ENCODE peak calls at places on chromosomes 11 and 22, in five cellular contexts. L, M, F, P and B are unnamed samples.

GRCh38 chr11:120270386-120270785 is 30.4 kb downstream of the POU2F3 start:
- DNase-seq in L (no peak), M (no peak), F (no peak), P (no peak), B (no peak)

GRCh38 chr22:39243443-39244072 is 1.2 kb downstream of the PDGFB start:
- DNase-seq in L (peak; percentile 17), M (no peak), F (peak; percentile 65), P (no peak), B (no peak)

GRCh38 chr11:47154738-47155570 is 21.7 kb downstream of the ARFGAP2 start:
- DNase-seq in L (no peak), M (no peak), F (no peak), P (no peak), B (no peak)

GRCh38 chr11:100863080-100863581 is 176.0 kb downstream of the ARHGAP42 start:
- DNase-seq in L (no peak), M (no peak), F (peak; percentile 20), P (no peak), B (no peak)

GRCh38 chr11:74085542-74085892 is 76.6 kb upstream of the UCP3 start:
- DNase-seq in L (no peak), M (no peak), F (no peak), P (no peak), B (no peak)

GRCh38 chr11:101706541-101706940 is 122.7 kb upstream of the TRPC6 start:
- DNase-seq in L (no peak), M (no peak), F (no peak), P (no peak), B (no peak)

GRCh38 chr11:65778901-65779668 is 1.7 kb downstream of the AP5B1 start:
- DNase-seq in L (no peak), M (no peak), F (no peak), P (no peak), B (no peak)

GRCh38 chr22:27075028-27075678 is 417.8 kb downstream of the MIAT start:
- DNase-seq in L (no peak), M (no peak), F (no peak), P (no peak), B (no peak)

GRCh38 chr22:24156146-24156914 is 25.0 kb upstream of the SUSD2 start:
- DNase-seq in L (peak; percentile 74), M (no peak), F (peak; percentile 77), P (peak; percentile 45), B (peak; percentile 17)

GRCh38 chr22:49712195-49712791 is 115.4 kb downstream of the BRD1 start:
- DNase-seq in L (no peak), M (no peak), F (no peak), P (no peak), B (no peak)

GRCh38 chr22:16818538-16818937 is 6.7 kb downstream of the XKR3 start:
- DNase-seq in L (no peak), M (no peak), F (no peak), P (no peak), B (no peak)

GRCh38 chr22:35743466-35743865 is 25.8 kb downstream of the APOL5 start:
- DNase-seq in L (no peak), M (no peak), F (no peak), P (no peak), B (no peak)

GRCh38 chr11:56948991-56949390 is 39.7 kb upstream of the OR5AK2 start:
- DNase-seq in L (no peak), M (no peak), F (no peak), P (no peak), B (no peak)

GRCh38 chr22:46749682-46750529 is 11.9 kb upstream of the CERK start:
- DNase-seq in L (no peak), M (no peak), F (no peak), P (no peak), B (no peak)

GRCh38 chr11:114724916-114725524 is 46.7 kb downstream of the NXPE2 start:
- DNase-seq in L (no peak), M (no peak), F (no peak), P (no peak), B (no peak)

GRCh38 chr11:111905391-111905790 is 6.2 kb downstream of the CRYAB start:
- DNase-seq in L (no peak), M (no peak), F (no peak), P (no peak), B (no peak)

GRCh38 chr11:32006799-32007388 is 84.0 kb upstream of the RCN1 start:
- DNase-seq in L (no peak), M (peak; percentile 44), F (peak; percentile 82), P (no peak), B (peak; percentile 30)

GRCh38 chr22:49310354-49310753 is 517.3 kb downstream of the BRD1 start:
- DNase-seq in L (no peak), M (no peak), F (no peak), P (no peak), B (no peak)

GRCh38 chr22:17678817-17679385 is 40.3 kb downstream of the BCL2L13 start:
- DNase-seq in L (no peak), M (no peak), F (no peak), P (no peak), B (no peak)